ENCODE peak calls at places on chromosomes 2 and 18, in ten cellular contexts. B is H1, F is transverse colon, N is suprapubic skin, E is GM23338, L is GM12892, G is stomach, R is HCT116, D is endothelial cell of umbilical vein, C is prostate gland. U is an unnamed sample.
A peak's percentile ranks its signal among the peaks of the same experiment; 100 is the strongest.

GRCh38 chr18:75455249-75456183 is 28.0 kb upstream of the SMIM21 start:
- DNase-seq in L (no peak), F (no peak), N (no peak), E (peak; percentile 57), R (no peak), B (peak; percentile 69), D (peak; percentile 6), G (no peak), C (no peak), U (no peak)

GRCh38 chr2:152468832-152469692 is 134.1 kb downstream of the FMNL2 start:
- DNase-seq in G (no peak), N (no peak), C (no peak), E (no peak), L (no peak), F (peak; percentile 16), D (peak; percentile 48), B (peak; percentile 41), R (no peak), U (no peak)

GRCh38 chr2:239819091-239819973 is 205.8 kb downstream of the NDUFA10 start:
- DNase-seq in F (no peak), D (no peak), E (no peak), R (no peak), L (no peak), N (peak; percentile 65), C (no peak), B (no peak), G (peak; percentile 13), U (no peak)

GRCh38 chr2:58562281-58562680 is 321.2 kb upstream of the FANCL start:
- DNase-seq in B (no peak), G (no peak), L (no peak), F (no peak), D (no peak), N (no peak), E (no peak), R (no peak), C (no peak), U (no peak)

GRCh38 chr2:70944291-70944690 is 8.6 kb downstream of the ATP6V1B1 start:
- DNase-seq in N (peak; percentile 69), G (no peak), D (no peak), B (peak; percentile 41), R (no peak), F (no peak), L (no peak), E (no peak), C (no peak), U (no peak)

GRCh38 chr2:239223330-239224248 is 177.2 kb downstream of the HDAC4 start:
- DNase-seq in B (no peak), G (peak; percentile 65), R (no peak), E (no peak), D (no peak), L (no peak), F (peak; percentile 69), C (peak; percentile 73), N (peak; percentile 77), U (no peak)

GRCh38 chr2:19806591-19806990 is 95.2 kb downstream of the TTC32 start:
- DNase-seq in L (no peak), G (no peak), C (no peak), N (no peak), B (no peak), F (no peak), E (no peak), R (no peak), D (no peak), U (no peak)

GRCh38 chr2:226699321-226699720 is 100.3 kb downstream of the IRS1 start:
- DNase-seq in L (no peak), C (peak; percentile 22), G (no peak), E (no peak), B (no peak), D (no peak), R (no peak), N (peak; percentile 77), F (peak; percentile 38), U (no peak)

GRCh38 chr18:23317975-23318675 is 135.0 kb upstream of the RIOK3 start:
- DNase-seq in F (no peak), N (no peak), R (no peak), L (no peak), C (no peak), B (no peak), E (no peak), G (no peak), D (no peak), U (no peak)

DNA sequence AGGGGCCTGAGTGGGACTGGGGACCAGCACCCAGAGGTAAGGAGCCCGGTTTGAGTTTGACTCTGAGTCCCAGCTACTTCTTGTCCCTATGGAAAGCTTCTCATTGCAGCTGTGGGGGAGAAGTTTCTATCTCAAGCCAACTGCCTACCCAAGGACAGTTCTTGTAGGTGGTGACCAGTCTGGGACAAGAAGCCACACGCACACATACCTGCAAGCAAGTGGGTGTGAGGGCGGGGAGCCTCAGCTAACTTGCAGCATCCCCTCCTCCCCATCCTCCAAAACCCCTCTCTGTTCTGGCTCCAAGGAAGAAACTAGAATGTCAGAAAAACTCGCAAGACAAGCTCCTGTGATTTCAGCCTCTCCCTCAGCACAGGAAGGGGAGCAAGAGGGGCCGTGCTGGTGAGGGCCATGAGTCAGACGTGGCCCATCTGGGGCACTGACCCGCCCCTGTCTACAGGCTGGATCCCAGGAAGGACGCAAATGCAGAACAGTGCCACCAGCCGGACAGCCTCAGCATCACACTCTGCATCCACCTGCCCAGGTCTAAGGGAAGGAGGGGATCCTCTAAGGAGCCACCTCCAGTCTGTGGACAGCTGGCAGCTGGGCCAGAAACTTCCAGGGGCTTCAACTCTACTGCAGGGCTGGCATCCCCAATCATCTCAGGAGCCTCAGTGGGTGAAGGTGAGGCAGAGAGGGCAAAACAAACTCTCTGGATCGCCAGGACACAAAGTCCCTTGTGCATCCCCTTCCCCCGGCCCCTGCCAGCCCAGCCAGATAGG is 103.4 kb downstream of the TNS1 start:
- DNase-seq in R (peak; percentile 27), G (peak; percentile 77), L (peak; percentile 71), C (peak; percentile 75), N (no peak), E (peak; percentile 89), B (peak; percentile 93), D (no peak), F (peak; percentile 72), U (peak; percentile 56)
- TF ChIP-seq POLR2AphosphoS5 in R (no peak), G (peak; percentile 13), L (no peak), C (peak; percentile 55), N (no peak), E (no peak), B (no peak), D (no peak), F (peak; percentile 11), U (no peak)

GRCh38 chr2:183490930-183491329 is 366.7 kb downstream of the NUP35 start:
- DNase-seq in F (no peak), R (no peak), N (no peak), C (no peak), G (no peak), L (no peak), B (no peak), D (no peak), E (no peak), U (no peak)
- TF ChIP-seq POLR2AphosphoS5 in F (no peak), R (no peak), N (no peak), C (no peak), G (no peak), L (no peak), B (no peak), D (no peak), E (no peak), U (no peak)

GRCh38 chr18:416928-417327 is 83.6 kb downstream of the COLEC12 start:
- DNase-seq in F (no peak), E (no peak), C (no peak), L (no peak), D (no peak), N (no peak), G (no peak), R (no peak), B (no peak), U (no peak)
- TF ChIP-seq POLR2AphosphoS5 in F (no peak), E (no peak), C (no peak), L (no peak), D (no peak), N (no peak), G (no peak), R (no peak), B (no peak), U (no peak)

GRCh38 chr2:25342372-25343186 is 854 bp upstream of the DNMT3A start:
- DNase-seq in G (peak; percentile 82), F (peak; percentile 87), D (peak; percentile 88), N (no peak), R (peak; percentile 38), C (peak; percentile 69), E (peak; percentile 95), B (peak; percentile 93), L (peak; percentile 93), U (peak; percentile 82)
- TF ChIP-seq POLR2AphosphoS5 in G (peak; percentile 37), F (no peak), D (peak; percentile 58), N (no peak), R (no peak), C (peak; percentile 65), E (no peak), B (no peak), L (no peak), U (no peak)

DNA sequence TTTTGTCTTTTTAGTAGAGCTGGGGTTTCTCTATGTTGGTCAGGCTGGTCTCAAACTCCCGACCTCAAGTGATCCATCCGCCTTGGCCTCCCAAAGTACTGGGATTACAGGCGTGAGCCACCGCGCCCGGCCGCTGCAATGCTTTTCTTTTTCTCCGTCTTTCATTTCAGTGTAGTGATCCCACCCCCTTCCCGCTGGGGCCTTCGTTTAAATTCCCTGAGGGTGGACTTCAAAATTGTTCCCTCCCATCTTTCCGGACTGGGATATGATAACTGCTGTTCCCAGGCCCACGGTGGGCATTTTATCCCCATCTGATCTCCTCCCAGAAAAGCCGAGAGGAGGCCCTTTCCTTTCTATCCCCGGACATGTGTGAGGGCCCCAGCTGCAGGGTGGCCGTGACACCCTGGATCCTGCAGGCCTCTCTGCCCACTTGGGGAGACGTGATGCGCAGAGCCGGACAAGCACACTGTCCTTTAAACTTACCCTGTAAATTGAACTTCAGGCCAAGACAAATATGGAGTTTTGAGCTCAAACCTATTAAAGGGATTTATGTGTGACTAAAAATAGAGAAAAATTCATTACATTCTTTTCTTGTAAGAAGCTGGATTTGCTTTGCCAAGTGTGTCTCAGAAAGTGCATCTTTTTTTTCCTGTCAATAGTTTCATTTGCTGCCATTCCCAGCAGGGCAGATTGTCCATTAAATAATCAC is 54.5 kb upstream of the AFF3 start:
- DNase-seq in L (no peak), R (no peak), B (no peak), F (no peak), C (peak; percentile 33), N (no peak), D (no peak), E (no peak), G (no peak), U (no peak)
- TF ChIP-seq POLR2AphosphoS5 in L (no peak), R (no peak), B (no peak), F (peak; percentile 13), C (peak; percentile 49), N (no peak), D (no peak), E (no peak), G (no peak), U (no peak)

GRCh38 chr18:68288408-68288807 is 426.5 kb downstream of the TMX3 start:
- DNase-seq in L (no peak), R (no peak), N (no peak), D (no peak), E (no peak), C (no peak), G (no peak), B (no peak), F (no peak), U (no peak)

GRCh38 chr18:68282232-68282631 is 432.7 kb downstream of the TMX3 start:
- DNase-seq in D (no peak), N (no peak), L (no peak), B (no peak), G (no peak), C (no peak), R (no peak), F (no peak), E (no peak), U (no peak)

GRCh38 chr18:68284236-68284635 is 430.7 kb downstream of the TMX3 start:
- DNase-seq in E (no peak), R (no peak), C (no peak), B (no peak), N (no peak), F (no peak), D (no peak), G (no peak), L (no peak), U (no peak)
- TF ChIP-seq POLR2AphosphoS5 in E (no peak), R (no peak), C (no peak), B (no peak), N (no peak), F (no peak), D (no peak), G (no peak), L (no peak), U (no peak)